ENCODE peak calls at places on chromosomes 11 and 22, in four cellular contexts. One of them, this sample, is unnamed.

GRCh38 chr11:44264126-44264749 is 45.7 kb downstream of the ALX4 start:
- DNase-seq in K562: no peak
- DNase-seq in A549: no peak
- DNase-seq in H1: no peak
- DNase-seq in this sample: no peak

GRCh38 chr22:38311331-38311635 is 6.0 kb downstream of the CSNK1E start:
- DNase-seq in K562: no peak
- DNase-seq in A549: no peak
- DNase-seq in H1: no peak
- DNase-seq in this sample: no peak

GRCh38 chr11:92269021-92269420 is 44.4 kb downstream of the FAT3 start:
- DNase-seq in K562: no peak
- DNase-seq in A549: peak; percentile 26
- DNase-seq in H1: no peak
- DNase-seq in this sample: peak; percentile 4

GRCh38 chr22:45576273-45576625 is 73.6 kb downstream of the FBLN1 start:
- DNase-seq in K562: no peak
- DNase-seq in A549: no peak
- DNase-seq in H1: no peak
- DNase-seq in this sample: no peak

GRCh38 chr11:45180888-45181594 is 34.6 kb downstream of the PRDM11 start:
- DNase-seq in K562: peak; percentile 86
- DNase-seq in A549: peak; percentile 89
- DNase-seq in H1: no peak
- DNase-seq in this sample: no peak

GRCh38 chr11:21374381-21374780 is 705.0 kb downstream of the NELL1 start:
- DNase-seq in K562: no peak
- DNase-seq in A549: no peak
- DNase-seq in H1: no peak
- DNase-seq in this sample: no peak

GRCh38 chr11:14347494-14347893 is 11.5 kb downstream of the RRAS2 start:
- DNase-seq in K562: no peak
- DNase-seq in A549: no peak
- DNase-seq in H1: no peak
- DNase-seq in this sample: no peak

GRCh38 chr11:61609970-61610347 is 29.1 kb upstream of the SYT7 start:
- DNase-seq in K562: no peak
- DNase-seq in A549: no peak
- DNase-seq in H1: no peak
- DNase-seq in this sample: no peak

GRCh38 chr22:49995413-49996191 is 17.0 kb downstream of the IL17REL start:
- DNase-seq in K562: no peak
- DNase-seq in A549: no peak
- DNase-seq in H1: no peak
- DNase-seq in this sample: no peak

DNA sequence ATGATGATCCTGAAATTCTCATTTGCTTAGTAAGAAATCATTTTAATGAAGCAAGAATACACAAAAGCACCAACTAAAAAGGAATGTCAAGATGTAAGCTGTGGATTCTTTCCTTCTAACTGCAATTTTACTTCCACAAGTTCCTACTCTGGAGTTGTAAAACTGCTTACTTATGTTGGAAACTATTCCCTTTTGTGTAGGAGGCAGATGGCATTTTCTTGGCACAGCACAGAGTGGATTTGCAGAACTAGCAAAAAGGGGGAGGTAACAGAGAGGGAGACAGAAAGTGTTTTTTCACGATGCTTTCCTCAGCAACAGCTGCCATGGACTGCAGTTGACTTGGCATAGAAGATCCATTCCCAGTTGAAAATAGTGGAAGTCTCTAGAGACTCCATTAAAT is 1112.0 kb upstream of the RAG2 start:
- DNase-seq in K562: no peak
- DNase-seq in A549: no peak
- DNase-seq in H1: no peak
- DNase-seq in this sample: no peak
- TF ChIP-seq PHF8 in K562: no peak
- TF ChIP-seq PHF8 in A549: no peak
- TF ChIP-seq PHF8 in H1: no peak
- TF ChIP-seq PHF8 in this sample: no peak

GRCh38 chr11:203056-203944 is 3.9 kb downstream of the BET1L start:
- DNase-seq in K562: no peak
- DNase-seq in A549: no peak
- DNase-seq in H1: peak; percentile 31
- DNase-seq in this sample: no peak
- TF ChIP-seq PHF8 in K562: no peak
- TF ChIP-seq PHF8 in A549: no peak
- TF ChIP-seq PHF8 in H1: no peak
- TF ChIP-seq PHF8 in this sample: no peak

DNA sequence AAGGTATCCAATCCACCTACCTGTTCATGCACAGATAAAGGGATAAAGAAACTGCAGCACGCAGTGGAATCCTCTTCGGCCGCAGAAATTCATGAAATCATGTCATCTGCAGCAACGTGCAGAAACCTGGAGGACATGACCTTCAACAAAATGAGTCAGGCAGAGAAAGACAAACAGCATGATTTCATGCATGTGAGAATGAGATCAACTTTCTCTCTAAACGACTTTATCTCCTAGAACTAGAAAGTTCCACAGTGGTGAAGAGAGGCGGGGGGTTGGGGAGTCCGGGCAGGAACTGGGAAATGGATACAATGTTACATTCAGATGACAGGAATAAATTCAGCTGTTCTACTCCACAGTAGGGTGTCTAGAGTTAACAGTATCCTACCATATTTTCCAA is 9.9 kb downstream of the RGL4 start:
- DNase-seq in K562: no peak
- DNase-seq in A549: no peak
- DNase-seq in H1: no peak
- DNase-seq in this sample: peak; percentile 50
- TF ChIP-seq PHF8 in K562: no peak
- TF ChIP-seq PHF8 in A549: no peak
- TF ChIP-seq PHF8 in H1: no peak
- TF ChIP-seq PHF8 in this sample: no peak

GRCh38 chr22:21734540-21735197 is 925 bp downstream of the YPEL1 start:
- DNase-seq in K562: peak; percentile 46
- DNase-seq in A549: no peak
- DNase-seq in H1: no peak
- DNase-seq in this sample: no peak
- TF ChIP-seq PHF8 in K562: no peak
- TF ChIP-seq PHF8 in A549: no peak
- TF ChIP-seq PHF8 in H1: no peak
- TF ChIP-seq PHF8 in this sample: no peak

GRCh38 chr11:111694851-111695250 is 71.3 kb downstream of the PPP2R1B start:
- DNase-seq in K562: no peak
- DNase-seq in A549: no peak
- DNase-seq in H1: no peak
- DNase-seq in this sample: no peak

GRCh38 chr11:111698852-111699559 is 67.2 kb downstream of the PPP2R1B start:
- DNase-seq in K562: peak; percentile 34
- DNase-seq in A549: no peak
- DNase-seq in H1: no peak
- DNase-seq in this sample: no peak

GRCh38 chr11:111699579-111700156 is 66.5 kb downstream of the PPP2R1B start:
- DNase-seq in K562: no peak
- DNase-seq in A549: no peak
- DNase-seq in H1: no peak
- DNase-seq in this sample: no peak

GRCh38 chr11:111697910-111698309 is 68.3 kb downstream of the PPP2R1B start:
- DNase-seq in K562: no peak
- DNase-seq in A549: no peak
- DNase-seq in H1: no peak
- DNase-seq in this sample: no peak

DNA sequence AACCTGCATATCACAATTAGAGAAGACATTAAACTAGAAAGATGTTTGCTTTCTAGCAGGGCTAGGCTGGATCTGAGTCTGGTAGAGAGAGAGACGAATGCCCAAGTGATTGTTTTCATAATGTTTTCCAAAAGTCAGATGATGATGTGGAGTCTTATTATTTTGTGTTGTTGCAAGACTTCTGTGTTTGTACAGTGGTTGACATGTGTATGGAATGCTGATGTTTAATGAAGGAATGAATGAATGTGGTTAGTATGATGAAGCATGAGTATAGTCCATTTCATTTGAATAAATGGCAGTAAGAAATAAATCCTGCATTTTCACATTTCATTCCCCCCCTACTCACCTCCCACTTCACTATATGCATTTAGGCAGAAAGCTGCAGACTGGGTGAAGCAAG is 69.6 kb downstream of the PPP2R1B start:
- DNase-seq in K562: no peak
- DNase-seq in A549: no peak
- DNase-seq in H1: no peak
- DNase-seq in this sample: no peak
- TF ChIP-seq PHF8 in K562: no peak
- TF ChIP-seq PHF8 in A549: no peak
- TF ChIP-seq PHF8 in H1: no peak
- TF ChIP-seq PHF8 in this sample: no peak

GRCh38 chr11:118597556-118597955 is 9.9 kb upstream of the PHLDB1 start:
- DNase-seq in K562: no peak
- DNase-seq in A549: no peak
- DNase-seq in H1: no peak
- DNase-seq in this sample: no peak

GRCh38 chr11:118587952-118588351 is 15.7 kb downstream of the ARCN1 start:
- DNase-seq in K562: no peak
- DNase-seq in A549: no peak
- DNase-seq in H1: no peak
- DNase-seq in this sample: no peak

GRCh38 chr11:118596226-118596625 is 11.2 kb upstream of the PHLDB1 start:
- DNase-seq in K562: no peak
- DNase-seq in A549: no peak
- DNase-seq in H1: no peak
- DNase-seq in this sample: no peak

DNA sequence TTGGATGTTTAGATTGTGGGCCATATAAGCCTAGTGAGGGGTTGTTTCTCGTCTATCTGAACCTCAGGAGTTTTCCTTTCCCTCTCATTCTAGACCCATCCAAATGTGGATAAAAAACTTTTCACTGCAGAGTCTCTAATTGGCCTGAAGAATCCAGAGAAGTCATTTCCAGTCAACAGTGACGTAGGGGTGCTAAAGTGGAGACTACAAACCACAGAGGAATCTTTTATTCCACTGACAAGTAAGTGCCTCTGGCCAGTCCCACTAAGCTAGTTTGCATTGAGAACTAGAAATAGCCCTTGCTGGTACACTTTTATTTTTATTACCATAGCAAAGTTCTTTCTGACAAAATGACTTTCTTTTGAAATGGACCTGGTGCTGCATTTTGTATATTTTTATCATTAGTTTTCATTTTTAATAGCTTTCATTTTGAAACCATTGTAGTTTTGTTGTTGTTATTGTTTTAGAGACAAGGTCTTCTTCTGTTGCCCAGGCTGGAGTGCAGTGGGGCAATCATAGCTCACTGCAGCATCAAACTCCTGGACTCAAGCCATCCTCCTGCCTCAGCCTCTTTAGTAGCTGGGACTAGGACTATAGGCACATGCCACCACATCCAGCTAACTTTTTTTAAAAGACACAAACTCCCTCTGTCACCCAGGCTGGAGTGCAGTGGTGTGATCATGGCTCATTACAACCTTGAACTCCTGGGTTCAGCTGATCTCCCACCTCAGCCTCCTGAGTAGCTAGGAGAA is 14.6 kb upstream of the PHLDB1 start:
- DNase-seq in K562: no peak
- DNase-seq in A549: no peak
- DNase-seq in H1: no peak
- DNase-seq in this sample: no peak
- TF ChIP-seq PHF8 in K562: no peak
- TF ChIP-seq PHF8 in A549: no peak
- TF ChIP-seq PHF8 in H1: no peak
- TF ChIP-seq PHF8 in this sample: no peak

This sample was measured in HepG2.